ENCODE peak calls at places on chromosomes 5 and 9, in four cellular contexts. One of them, this sample, is unnamed.

GRCh38 chr5:14305045-14305444 is 161.9 kb downstream of the TRIO start:
- DNase-seq in heart left ventricle: peak
- DNase-seq in prostate gland: no peak
- DNase-seq in transverse colon: no peak
- DNase-seq in this sample: no peak

GRCh38 chr5:180787711-180788431 is 14.7 kb downstream of the MGAT1 start:
- DNase-seq in heart left ventricle: no peak
- DNase-seq in prostate gland: no peak
- DNase-seq in transverse colon: no peak
- DNase-seq in this sample: no peak

GRCh38 chr5:132825824-132826391 is 4.5 kb downstream of the SHROOM1 start:
- DNase-seq in heart left ventricle: no peak
- DNase-seq in prostate gland: no peak
- DNase-seq in transverse colon: no peak
- DNase-seq in this sample: peak

GRCh38 chr9:93193373-93193725 is 9.4 kb downstream of the WNK2 start:
- DNase-seq in heart left ventricle: no peak
- DNase-seq in prostate gland: peak
- DNase-seq in transverse colon: peak
- DNase-seq in this sample: no peak

GRCh38 chr9:28073278-28073677 is 500.0 kb upstream of the C9orf72 start:
- DNase-seq in heart left ventricle: peak
- DNase-seq in prostate gland: no peak
- DNase-seq in transverse colon: no peak
- DNase-seq in this sample: no peak

GRCh38 chr9:129032541-129033159 is 3.8 kb upstream of the MIGA2 start:
- DNase-seq in heart left ventricle: no peak
- DNase-seq in prostate gland: no peak
- DNase-seq in transverse colon: no peak
- DNase-seq in this sample: no peak

GRCh38 chr5:95823738-95824609 is 1.4 kb upstream of the GLRX start:
- DNase-seq in heart left ventricle: peak
- DNase-seq in prostate gland: no peak
- DNase-seq in transverse colon: peak
- DNase-seq in this sample: peak

GRCh38 chr5:136082390-136083193 is 50.1 kb upstream of the SMAD5 start:
- DNase-seq in heart left ventricle: peak
- DNase-seq in prostate gland: peak
- DNase-seq in transverse colon: peak
- DNase-seq in this sample: no peak

GRCh38 chr5:54904425-54904824 is 81.0 kb downstream of the ESM1 start:
- DNase-seq in heart left ventricle: no peak
- DNase-seq in prostate gland: no peak
- DNase-seq in transverse colon: no peak
- DNase-seq in this sample: no peak

GRCh38 chr5:178467261-178468195 is 122.7 kb downstream of the COL23A1 start:
- DNase-seq in heart left ventricle: peak
- DNase-seq in prostate gland: no peak
- DNase-seq in transverse colon: peak
- DNase-seq in this sample: no peak

GRCh38 chr5:83632874-83633273 is 87.8 kb downstream of the HAPLN1 start:
- DNase-seq in heart left ventricle: no peak
- DNase-seq in prostate gland: no peak
- DNase-seq in transverse colon: no peak
- DNase-seq in this sample: no peak

GRCh38 chr5:119322948-119323629 is 32.7 kb upstream of the TNFAIP8 start:
- DNase-seq in heart left ventricle: no peak
- DNase-seq in prostate gland: no peak
- DNase-seq in transverse colon: no peak
- DNase-seq in this sample: no peak

GRCh38 chr9:87795178-87795577 is 69.3 kb downstream of the CTSL start:
- DNase-seq in heart left ventricle: no peak
- DNase-seq in prostate gland: no peak
- DNase-seq in transverse colon: no peak
- DNase-seq in this sample: no peak

GRCh38 chr9:87796232-87796631 is 70.3 kb downstream of the CTSL start:
- DNase-seq in heart left ventricle: no peak
- DNase-seq in prostate gland: no peak
- DNase-seq in transverse colon: no peak
- DNase-seq in this sample: no peak

GRCh38 chr9:87798276-87798833 is 72.4 kb downstream of the CTSL start:
- DNase-seq in heart left ventricle: no peak
- DNase-seq in prostate gland: no peak
- DNase-seq in transverse colon: no peak
- DNase-seq in this sample: no peak

GRCh38 chr9:87792831-87793288 is 66.9 kb downstream of the CTSL start:
- DNase-seq in heart left ventricle: peak
- DNase-seq in prostate gland: no peak
- DNase-seq in transverse colon: peak
- DNase-seq in this sample: no peak

DNA sequence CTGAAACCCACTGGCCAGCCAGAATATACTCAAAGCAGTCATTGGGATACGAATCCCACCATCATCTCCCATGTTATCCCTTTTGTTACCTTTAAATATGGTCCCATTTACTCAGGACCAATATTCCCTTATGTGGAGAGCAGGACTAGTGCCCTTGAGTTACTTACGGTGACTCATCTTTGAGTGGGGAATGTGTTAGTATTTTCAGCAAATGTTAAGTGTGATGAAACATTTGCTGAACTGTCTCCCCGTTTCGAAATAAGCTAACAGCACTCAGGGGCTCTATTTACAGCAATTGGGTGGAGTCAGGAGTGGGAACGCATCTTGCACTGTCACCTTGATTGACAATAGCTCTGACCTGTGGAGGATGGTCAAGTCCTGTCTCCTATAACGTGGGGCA is 67.4 kb downstream of the CTSL start:
- DNase-seq in heart left ventricle: no peak
- DNase-seq in prostate gland: no peak
- DNase-seq in transverse colon: no peak
- DNase-seq in this sample: no peak
- TF ChIP-seq POLR2A in heart left ventricle: no peak
- TF ChIP-seq POLR2A in prostate gland: no peak
- TF ChIP-seq POLR2A in transverse colon: no peak
- TF ChIP-seq POLR2A in this sample: no peak

GRCh38 chr5:88858392-88858791 is 24.6 kb downstream of the MEF2C start:
- DNase-seq in heart left ventricle: no peak
- DNase-seq in prostate gland: no peak
- DNase-seq in transverse colon: no peak
- DNase-seq in this sample: no peak
- TF ChIP-seq POLR2A in heart left ventricle: no peak
- TF ChIP-seq POLR2A in prostate gland: no peak
- TF ChIP-seq POLR2A in transverse colon: no peak
- TF ChIP-seq POLR2A in this sample: no peak

DNA sequence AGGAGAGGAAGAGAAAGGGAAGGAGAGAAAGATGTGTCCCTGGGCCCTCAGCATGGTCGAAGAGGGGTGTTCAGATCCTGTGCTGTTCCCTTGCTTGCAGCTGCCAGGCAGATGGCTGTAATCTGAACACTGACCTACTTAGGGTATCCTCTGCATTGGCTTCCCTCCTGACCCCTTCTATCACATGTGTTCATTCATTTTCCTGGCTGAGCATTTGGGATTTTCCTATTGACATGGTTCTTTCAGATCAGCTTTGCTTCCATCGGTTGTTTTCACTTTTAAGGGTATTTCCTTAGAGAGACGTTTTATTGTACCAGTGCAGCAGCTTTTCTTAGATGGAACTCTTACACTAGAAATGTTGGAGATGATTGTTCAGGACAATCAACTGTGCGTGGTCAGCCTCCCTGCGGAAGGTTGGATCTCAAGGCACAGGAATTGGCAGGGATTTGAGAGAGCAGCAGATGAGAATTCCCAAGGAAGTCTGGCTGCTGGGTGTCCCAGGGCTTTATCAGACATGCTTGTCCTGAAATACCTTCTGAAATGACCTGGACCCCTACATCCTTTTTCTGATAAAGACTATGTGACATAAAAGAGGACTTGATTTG is 26.0 kb downstream of the ACTBL2 start:
- DNase-seq in heart left ventricle: no peak
- DNase-seq in prostate gland: no peak
- DNase-seq in transverse colon: no peak
- DNase-seq in this sample: no peak
- TF ChIP-seq POLR2A in heart left ventricle: no peak
- TF ChIP-seq POLR2A in prostate gland: no peak
- TF ChIP-seq POLR2A in transverse colon: no peak
- TF ChIP-seq POLR2A in this sample: no peak

GRCh38 chr9:121299125-121299466 is 31.1 kb downstream of the GSN start:
- DNase-seq in heart left ventricle: no peak
- DNase-seq in prostate gland: no peak
- DNase-seq in transverse colon: no peak
- DNase-seq in this sample: peak

GRCh38 chr9:121301881-121302286 is 33.9 kb downstream of the GSN start:
- DNase-seq in heart left ventricle: no peak
- DNase-seq in prostate gland: no peak
- DNase-seq in transverse colon: no peak
- DNase-seq in this sample: peak

GRCh38 chr9:121299467-121300282 is 31.7 kb downstream of the GSN start:
- DNase-seq in heart left ventricle: peak
- DNase-seq in prostate gland: no peak
- DNase-seq in transverse colon: peak
- DNase-seq in this sample: peak

GRCh38 chr9:121298689-121299112 is 30.7 kb downstream of the GSN start:
- DNase-seq in heart left ventricle: peak
- DNase-seq in prostate gland: no peak
- DNase-seq in transverse colon: no peak
- DNase-seq in this sample: peak

GRCh38 chr9:121300283-121301119 is 32.5 kb downstream of the GSN start:
- DNase-seq in heart left ventricle: no peak
- DNase-seq in prostate gland: no peak
- DNase-seq in transverse colon: no peak
- DNase-seq in this sample: peak
- TF ChIP-seq POLR2A in heart left ventricle: no peak
- TF ChIP-seq POLR2A in prostate gland: no peak
- TF ChIP-seq POLR2A in transverse colon: no peak
- TF ChIP-seq POLR2A in this sample: no peak

GRCh38 chr9:81103597-81104471 is 585.5 kb downstream of the TLE1 start:
- DNase-seq in heart left ventricle: no peak
- DNase-seq in prostate gland: no peak
- DNase-seq in transverse colon: no peak
- DNase-seq in this sample: no peak
- TF ChIP-seq POLR2A in heart left ventricle: no peak
- TF ChIP-seq POLR2A in prostate gland: no peak
- TF ChIP-seq POLR2A in transverse colon: no peak
- TF ChIP-seq POLR2A in this sample: no peak